ENCODE peak calls at places on chromosome 7, in five cellular contexts. Y, S, D, E and M are unnamed samples. For H3K4me1, the result is how much of the 10 kb centered on the place peaks cover.

GRCh38 chr7:1919539-1920265 is 249.6 kb downstream of the ELFN1 start:
- DNase-seq in Y (no peak), S (no peak), D (no peak), E (no peak), M (no peak)

GRCh38 chr7:12066561-12066960 is 144.5 kb upstream of the TMEM106B start:
- DNase-seq in Y (no peak), S (no peak), D (no peak), E (no peak), M (no peak)

GRCh38 chr7:50353894-50354595 is 49.5 kb downstream of the IKZF1 start:
- DNase-seq in Y (no peak), S (no peak), D (no peak), E (no peak), M (no peak)

GRCh38 chr7:135774284-135774683 is 25.7 kb upstream of the FAM180A start:
- DNase-seq in Y (no peak), S (no peak), D (no peak), E (no peak), M (peak)

GRCh38 chr7:149787428-149788299 is 14.3 kb upstream of the ZNF467 start:
- DNase-seq in Y (no peak), S (peak), D (no peak), E (peak), M (no peak)

GRCh38 chr7:106400990-106401389 is 116.2 kb upstream of the NAMPT start:
- DNase-seq in Y (no peak), S (peak), D (no peak), E (no peak), M (no peak)

GRCh38 chr7:13407911-13408310 is 581.6 kb downstream of the ETV1 start:
- DNase-seq in Y (no peak), S (peak), D (no peak), E (no peak), M (no peak)

GRCh38 chr7:47153076-47153475 is 428.8 kb downstream of the TNS3 start:
- DNase-seq in Y (no peak), S (no peak), D (no peak), E (no peak), M (no peak)

GRCh38 chr7:11294218-11294617 is 320.5 kb downstream of the PHF14 start:
- DNase-seq in Y (no peak), S (no peak), D (no peak), E (no peak), M (no peak)

GRCh38 chr7:149240637-149241036 is 1.2 kb downstream of the ZNF212 start:
- DNase-seq in Y (no peak), S (no peak), D (no peak), E (no peak), M (no peak)

GRCh38 chr7:522071-522937 is 2.7 kb upstream of the PDGFA start:
- DNase-seq in Y (no peak), S (peak), D (no peak), E (no peak), M (no peak)

GRCh38 chr7:3356173-3356572 is 55.1 kb downstream of the SDK1 start:
- DNase-seq in Y (no peak), S (no peak), D (no peak), E (no peak), M (no peak)

GRCh38 chr7:73906874-73907273 is 45.9 kb downstream of the TMEM270 start:
- DNase-seq in Y (peak), S (no peak), D (no peak), E (no peak), M (no peak)

GRCh38 chr7:77315102-77315501 is 101.0 kb downstream of the GSAP start:
- DNase-seq in Y (no peak), S (no peak), D (peak), E (no peak), M (no peak)

GRCh38 chr7:134891262-134892001 is 94.9 kb upstream of the AGBL3 start:
- DNase-seq in Y (peak), S (peak), D (peak), E (peak), M (peak)

GRCh38 chr7:29457565-29457971 is 106.1 kb upstream of the PRR15 start:
- DNase-seq in Y (no peak), S (peak), D (no peak), E (no peak), M (no peak)

GRCh38 chr7:5094641-5095040 is 49.0 kb downstream of the RBAK start:
- DNase-seq in Y (no peak), S (no peak), D (no peak), E (no peak), M (no peak)

GRCh38 chr7:103348452-103348851 is 1.0 kb downstream of the PSMC2 start:
- DNase-seq in Y (no peak), S (no peak), D (no peak), E (no peak), M (no peak)

GRCh38 chr7:11786186-11786585 is 45.8 kb downstream of the THSD7A start:
- DNase-seq in Y (no peak), S (peak), D (no peak), E (no peak), M (no peak)

GRCh38 chr7:91112902-91113321 is 151.3 kb upstream of the FZD1 start:
- DNase-seq in Y (no peak), S (no peak), D (no peak), E (no peak), M (no peak)

GRCh38 chr7:31079126-31079918 is 27.2 kb downstream of the ADCYAP1R1 start:
- DNase-seq in Y (peak), S (no peak), D (no peak), E (no peak), M (no peak)

GRCh38 chr7:1637155-1637554 is 32.9 kb upstream of the ELFN1 start:
- DNase-seq in Y (no peak), S (no peak), D (no peak), E (no peak), M (no peak)

GRCh38 chr7:26413007-26413691 is 121.5 kb downstream of the SNX10 start:
- DNase-seq in Y (no peak), S (no peak), D (no peak), E (no peak), M (no peak)

GRCh38 chr7:149811831-149812490 is 26.2 kb upstream of the ZNF862 start:
- DNase-seq in Y (no peak), S (no peak), D (no peak), E (no peak), M (no peak)

GRCh38 chr7:115679976-115680375 is 350.6 kb downstream of the TFEC start:
- DNase-seq in Y (no peak), S (peak), D (no peak), E (peak), M (no peak)

GRCh38 chr7:91066627-91067026 is 197.6 kb upstream of the FZD1 start:
- DNase-seq in Y (no peak), S (peak), D (no peak), E (no peak), M (no peak)

GRCh38 chr7:28174901-28175661 is 5.5 kb downstream of the JAZF1 start:
- DNase-seq in Y (no peak), S (no peak), D (no peak), E (no peak), M (no peak)

GRCh38 chr7:91289633-91290260 is 25.5 kb downstream of the FZD1 start:
- DNase-seq in Y (no peak), S (no peak), D (no peak), E (no peak), M (no peak)

GRCh38 chr7:154953006-154953684 is 49.8 kb downstream of the PAXIP1 start:
- DNase-seq in Y (peak), S (peak), D (peak), E (peak), M (no peak)

GRCh38 chr7:105007298-105007697 is 6.7 kb upstream of the KMT2E start:
- DNase-seq in Y (no peak), S (no peak), D (no peak), E (no peak), M (no peak)
- H3K4me1 ChIP-seq in Y (half or more), S (under half), D (half or more), E (under half), M (under half)

GRCh38 chr7:43761919-43762318 is 3.4 kb downstream of the BLVRA start:
- DNase-seq in Y (no peak), S (no peak), D (no peak), E (no peak), M (no peak)
- H3K4me1 ChIP-seq in Y (under half), S (under half), D (under half), E (under half), M (under half)

DNA sequence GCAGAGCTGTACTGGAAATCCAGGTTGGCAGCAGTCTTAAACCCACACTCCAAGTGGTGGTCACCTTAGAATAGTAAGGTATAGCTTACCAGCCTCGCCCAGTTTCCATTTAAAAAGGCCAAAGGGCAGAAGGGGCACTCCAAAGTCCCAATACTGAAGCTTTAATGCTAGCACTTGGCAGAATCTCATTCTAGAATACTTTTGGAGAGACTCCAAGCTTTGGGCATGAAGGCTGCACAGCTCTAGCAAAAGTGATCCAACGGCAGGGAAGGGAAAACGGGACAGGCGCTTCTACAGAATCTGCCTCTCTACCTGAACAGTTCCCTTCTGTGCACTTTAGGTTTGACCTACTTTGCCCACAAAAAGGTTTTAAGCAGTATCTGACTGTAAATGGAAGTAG is 19.7 kb downstream of the SMURF1 start:
- DNase-seq in Y (no peak), S (no peak), D (no peak), E (no peak), M (no peak)
- H3K4me1 ChIP-seq in Y (half or more), S (under half), D (half or more), E (under half), M (under half)

DNA sequence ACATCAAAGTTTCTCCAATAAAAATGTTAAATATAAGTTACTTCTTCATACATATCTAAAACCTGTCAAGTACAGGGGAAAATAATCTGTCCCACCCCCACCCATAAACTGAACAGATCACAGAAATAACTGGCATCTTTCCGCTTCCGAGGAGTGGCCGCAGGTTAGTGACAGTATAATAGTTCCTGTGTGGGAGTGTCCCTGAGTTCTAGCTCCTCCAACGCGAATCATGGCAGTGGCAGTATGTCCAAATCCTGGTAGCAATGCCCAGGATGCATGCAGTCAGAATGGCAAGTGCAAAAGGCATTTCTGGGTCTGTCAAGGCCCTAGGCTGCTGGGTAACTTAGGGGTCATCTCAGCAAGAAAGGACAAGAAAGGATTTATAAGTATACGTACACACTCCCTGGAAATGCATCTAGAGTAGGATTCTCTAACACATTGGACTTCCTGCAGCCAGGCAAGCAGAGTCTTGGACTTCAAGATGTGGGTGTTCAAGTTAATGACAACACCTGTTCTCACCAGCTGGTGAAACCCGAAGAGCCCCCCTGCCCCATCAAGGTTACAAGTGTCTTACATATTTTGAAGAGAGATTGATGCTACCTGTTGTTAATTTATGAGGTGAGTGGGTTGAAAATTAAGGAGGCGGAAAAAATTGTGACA is 94.4 kb upstream of the COL1A2 start:
- DNase-seq in Y (no peak), S (no peak), D (no peak), E (no peak), M (no peak)
- H3K4me1 ChIP-seq in Y (under half), S (under half), D (under half), E (under half), M (under half)

DNA sequence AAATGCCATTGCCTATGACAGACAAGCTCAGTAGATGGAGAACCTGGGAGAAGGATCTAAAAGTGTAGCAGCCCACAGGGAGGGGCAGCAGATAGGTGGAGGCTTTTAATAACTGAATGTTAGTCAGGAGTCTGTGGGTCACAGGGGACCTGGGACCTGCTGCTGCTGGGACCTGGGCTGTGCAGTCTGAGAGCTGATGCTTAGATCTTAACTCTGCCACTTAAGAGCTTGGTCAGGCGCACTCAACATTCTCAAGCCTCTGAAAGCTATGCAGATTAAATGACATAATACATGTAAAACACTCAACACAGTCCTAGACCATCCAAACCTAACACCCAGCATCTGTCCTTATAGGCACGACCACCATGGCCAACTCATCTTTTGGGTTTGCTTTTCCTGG is 321.2 kb downstream of the PLXNA4 start:
- DNase-seq in Y (no peak), S (no peak), D (no peak), E (no peak), M (no peak)
- H3K4me1 ChIP-seq in Y (under half), S (under half), D (under half), E (under half), M (under half)